ENCODE peak calls at places on chromosomes 16 and 17, in four cellular contexts. E is nephron progenitor cell, Q is fibroblast of villous mesenchyme, P is AG09319. H is an unnamed sample.

GRCh38 chr16:23788653-23789052 is 33.8 kb downstream of the CHP2 start:
- DNase-seq in E (no peak), Q (no peak), P (no peak), H (no peak)

GRCh38 chr16:25051446-25052160 is 36.4 kb upstream of the ARHGAP17 start:
- DNase-seq in E (no peak), Q (peak), P (no peak), H (no peak)

GRCh38 chr16:50152807-50153647 is at the start of gene TENT4B:
- DNase-seq in E (peak), Q (peak), P (peak), H (peak)

GRCh38 chr17:60421273-60422161 is 772 bp upstream of the CHCT1 start:
- DNase-seq in E (peak), Q (peak), P (no peak), H (peak)

GRCh38 chr17:31052187-31052889 is 42.4 kb upstream of the NF1 start:
- DNase-seq in E (no peak), Q (peak), P (peak), H (no peak)

GRCh38 chr17:44628234-44629188 is 27.8 kb upstream of the MEIOC start:
- DNase-seq in E (peak), Q (peak), P (no peak), H (peak)

GRCh38 chr16:17273142-17273561 is 197.6 kb downstream of the XYLT1 start:
- DNase-seq in E (no peak), Q (peak), P (peak), H (no peak)

GRCh38 chr16:4376126-4376819 is 4.6 kb downstream of the VASN start:
- DNase-seq in E (peak), Q (peak), P (peak), H (no peak)

GRCh38 chr16:873889-874288 is 73.4 kb upstream of the GNG13 start:
- DNase-seq in E (no peak), Q (no peak), P (no peak), H (peak)

GRCh38 chr16:66639091-66639885 is 34.8 kb downstream of the CMTM3 start:
- DNase-seq in E (no peak), Q (no peak), P (no peak), H (no peak)

GRCh38 chr17:58822148-58823050 is 66.7 kb downstream of the PPM1E start:
- DNase-seq in E (no peak), Q (no peak), P (no peak), H (no peak)

GRCh38 chr17:64399071-64399766 is 8.6 kb upstream of the PECAM1 start:
- DNase-seq in E (no peak), Q (no peak), P (no peak), H (no peak)

GRCh38 chr17:19262650-19263620 is 25.8 kb downstream of the EPN2 start:
- DNase-seq in E (no peak), Q (peak), P (no peak), H (no peak)

GRCh38 chr16:49492090-49492801 is 118.6 kb downstream of the C16orf78 start:
- DNase-seq in E (peak), Q (peak), P (no peak), H (peak)

GRCh38 chr17:31581491-31581890 is 190.0 kb downstream of the RAB11FIP4 start:
- DNase-seq in E (no peak), Q (peak), P (no peak), H (no peak)

GRCh38 chr16:84284168-84284722 is 10.4 kb upstream of the WFDC1 start:
- DNase-seq in E (peak), Q (peak), P (no peak), H (peak)

GRCh38 chr17:57045868-57046671 is 39.0 kb upstream of the AKAP1 start:
- DNase-seq in E (no peak), Q (no peak), P (no peak), H (peak)

GRCh38 chr17:1713878-1714487 is 3.8 kb upstream of the TLCD2 start:
- DNase-seq in E (peak), Q (peak), P (no peak), H (peak)

GRCh38 chr17:12990041-12990808 is 27.6 kb downstream of the ELAC2 start:
- DNase-seq in E (no peak), Q (no peak), P (no peak), H (no peak)

GRCh38 chr17:71063127-71063526 is 893.8 kb downstream of the KCNJ2 start:
- DNase-seq in E (no peak), Q (no peak), P (no peak), H (no peak)

GRCh38 chr17:8883353-8883752 is 15.9 kb upstream of the PIK3R6 start:
- DNase-seq in E (no peak), Q (no peak), P (no peak), H (no peak)

GRCh38 chr16:28596840-28597691 is at the start of gene SULT1A2:
- DNase-seq in E (peak), Q (no peak), P (no peak), H (no peak)

GRCh38 chr16:48277158-48277557 is 29.8 kb upstream of the ABCC11 start:
- DNase-seq in E (no peak), Q (no peak), P (no peak), H (no peak)

GRCh38 chr17:58328195-58329034 is at the start of gene TSPOAP1:
- DNase-seq in E (peak), Q (no peak), P (no peak), H (peak)

GRCh38 chr16:65201446-65202010 is 79.7 kb upstream of the CDH11 start:
- DNase-seq in E (no peak), Q (peak), P (no peak), H (no peak)

GRCh38 chr17:67365762-67366192 is 600 bp downstream of the PSMD12 start:
- DNase-seq in E (no peak), Q (peak), P (no peak), H (no peak)

GRCh38 chr16:54897930-54898329 is 32.7 kb upstream of the IRX5 start:
- DNase-seq in E (no peak), Q (no peak), P (no peak), H (no peak)

GRCh38 chr16:82329070-82329469 is 159.0 kb upstream of the MPHOSPH6 start:
- DNase-seq in E (no peak), Q (no peak), P (no peak), H (no peak)

DNA sequence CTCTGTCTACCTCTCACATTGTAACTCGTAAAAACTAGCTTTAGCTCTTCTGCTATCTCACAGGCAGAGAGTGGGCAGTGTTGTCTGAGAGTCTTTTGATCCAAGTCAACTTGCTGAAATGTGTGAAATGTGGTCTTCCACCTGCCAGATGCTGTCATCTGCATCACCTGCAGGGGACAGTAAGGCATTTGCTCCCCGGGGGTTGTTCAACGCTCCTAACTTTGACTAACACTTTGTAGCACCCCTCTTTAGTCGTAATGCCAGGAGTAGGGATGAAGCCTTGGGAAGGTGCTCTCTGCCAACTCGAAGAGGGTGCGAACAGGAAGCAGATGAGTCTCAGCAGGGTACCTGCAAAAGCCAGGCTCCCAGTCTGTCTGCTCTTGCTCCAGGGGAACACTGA is 36.1 kb downstream of the SNX11 start:
- DNase-seq in E (no peak), Q (no peak), P (no peak), H (no peak)
- TF ChIP-seq CTCF in E (no peak), Q (no peak), P (no peak), H (no peak)

DNA sequence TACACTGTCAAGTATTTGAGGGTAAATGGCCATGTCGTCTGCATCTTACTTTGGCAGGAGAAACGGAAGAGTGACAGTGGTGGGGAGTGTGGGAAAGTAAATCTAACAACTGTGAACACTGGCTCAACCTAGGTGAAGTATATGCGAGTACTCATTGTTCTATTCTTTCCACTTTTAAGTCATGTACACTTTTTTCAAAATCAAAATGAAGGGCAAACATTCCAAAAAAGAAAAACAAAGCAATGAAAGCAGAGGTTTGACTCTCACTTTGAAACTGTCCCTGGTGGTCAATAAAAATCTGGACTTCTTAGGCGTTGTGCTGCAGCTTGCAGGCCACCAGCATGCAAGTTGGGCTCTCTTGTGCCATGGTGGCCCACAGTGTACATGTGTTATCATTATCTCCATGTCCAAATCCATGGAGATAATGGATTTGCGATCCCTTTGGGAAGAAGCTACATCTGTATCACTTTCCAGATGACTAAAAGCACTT is 32.7 kb downstream of the STAT5B start:
- DNase-seq in E (no peak), Q (no peak), P (no peak), H (peak)
- TF ChIP-seq CTCF in E (no peak), Q (no peak), P (no peak), H (no peak)

DNA sequence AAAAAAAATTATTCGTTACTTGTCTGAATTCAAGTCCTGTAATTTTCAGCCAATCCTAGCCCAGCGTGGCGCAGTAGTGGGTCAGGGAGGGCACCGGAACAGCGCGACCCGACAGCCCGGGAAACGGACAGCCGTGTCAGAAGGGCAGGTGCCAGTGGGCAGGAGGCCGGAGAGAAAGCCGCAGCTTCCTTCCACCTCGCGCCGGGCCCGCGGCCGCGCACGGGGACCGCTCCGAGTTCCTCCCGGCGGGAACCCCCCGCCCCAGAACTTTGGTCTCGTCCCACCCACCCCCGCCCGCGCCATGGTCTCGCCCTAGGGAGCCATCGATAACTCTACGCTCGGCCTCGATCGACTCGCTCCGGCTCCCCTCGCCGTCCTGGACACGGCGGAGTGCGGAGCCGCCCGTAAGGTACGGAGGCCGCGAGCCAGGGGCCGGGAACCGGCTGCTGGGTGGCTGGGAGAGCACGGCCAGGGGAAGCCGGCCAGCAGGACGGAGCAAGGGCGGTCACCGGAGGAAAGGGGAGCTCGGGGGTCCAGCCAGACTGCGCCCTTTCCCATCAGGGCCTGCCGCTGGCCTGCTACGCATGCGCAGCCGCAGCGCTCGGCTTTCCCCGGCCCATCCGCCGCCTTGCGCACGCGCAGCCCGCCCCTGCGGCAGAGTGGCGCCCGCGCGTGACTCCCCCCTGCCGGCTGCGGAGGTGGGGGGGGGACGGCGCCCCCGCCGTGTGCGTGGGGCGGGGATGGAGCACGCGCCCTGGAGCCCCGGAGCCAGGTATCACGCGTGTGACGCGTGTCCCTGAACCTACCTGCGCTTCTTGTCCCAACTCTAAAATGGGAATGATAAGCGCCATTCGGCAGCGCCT is at the start of gene MLST8:
- DNase-seq in E (peak), Q (peak), P (peak), H (peak)
- TF ChIP-seq CTCF in E (no peak), Q (no peak), P (no peak), H (peak)

GRCh38 chr16:85728879-85729278 is 22.0 kb downstream of the C16orf74 start:
- DNase-seq in E (no peak), Q (no peak), P (no peak), H (no peak)
- TF ChIP-seq CTCF in E (no peak), Q (peak), P (no peak), H (no peak)

H was measured in glutamatergic neuron.